ENCODE peak calls at places on chromosome 14, in four cellular contexts. K is NCI-H1436; Y is stimulated activated CD4-positive, alpha-beta T cell treated with anti-CD3 and anti-CD28 coated beads, Interleukin-15, amount 100 ng/mL, for 1 hour; C is KG1. A is an unnamed sample.

GRCh38 chr14:55448146-55448614 is 7.8 kb upstream of the TBPL2 start:
- DNase-seq in K (no peak), Y (no peak), C (no peak), A (no peak)

GRCh38 chr14:31070431-31070830 is 44.3 kb upstream of the STRN3 start:
- DNase-seq in K (no peak), Y (no peak), C (no peak), A (no peak)

GRCh38 chr14:63677891-63678379 is 36.3 kb upstream of the WDR89 start:
- DNase-seq in K (no peak), Y (no peak), C (no peak), A (no peak)

GRCh38 chr14:25132734-25133422 is 82.9 kb upstream of the STXBP6 start:
- DNase-seq in K (peak; percentile 49), Y (peak; percentile 7), C (peak; percentile 26), A (peak; percentile 23)

GRCh38 chr14:49461529-49462401 is 124.4 kb downstream of the RPS29 start:
- DNase-seq in K (peak; percentile 61), Y (no peak), C (peak; percentile 69), A (peak; percentile 52)

GRCh38 chr14:22531451-22532344 is 57.3 kb downstream of the DAD1 start:
- DNase-seq in K (no peak), Y (no peak), C (no peak), A (no peak)

GRCh38 chr14:45990252-45990651 is 661.3 kb downstream of the RPL10L start:
- DNase-seq in K (no peak), Y (no peak), C (no peak), A (no peak)

GRCh38 chr14:63418020-63418419 is 99.3 kb upstream of the GPHB5 start:
- DNase-seq in K (no peak), Y (no peak), C (no peak), A (no peak)

GRCh38 chr14:72682188-72682587 is 211.7 kb downstream of the DPF3 start:
- DNase-seq in K (no peak), Y (no peak), C (no peak), A (no peak)

GRCh38 chr14:68938515-68939423 is 40.3 kb downstream of the ACTN1 start:
- DNase-seq in K (no peak), Y (no peak), C (no peak), A (no peak)

GRCh38 chr14:62824086-62824485 is 221.2 kb downstream of the KCNH5 start:
- DNase-seq in K (no peak), Y (no peak), C (no peak), A (no peak)

GRCh38 chr14:102231476-102232347 is 73.3 kb downstream of the MOK start:
- DNase-seq in K (no peak), Y (no peak), C (no peak), A (no peak)

GRCh38 chr14:75229923-75230792 is 48.5 kb upstream of the FOS start:
- DNase-seq in K (peak; percentile 51), Y (no peak), C (no peak), A (peak; percentile 19)

GRCh38 chr14:34237098-34237497 is 224.9 kb downstream of the SPTSSA start:
- DNase-seq in K (no peak), Y (no peak), C (no peak), A (no peak)

GRCh38 chr14:52547027-52547426 is 5.3 kb downstream of the TXNDC16 start:
- DNase-seq in K (no peak), Y (no peak), C (no peak), A (no peak)

GRCh38 chr14:93085916-93086315 is 29.8 kb downstream of the ITPK1 start:
- DNase-seq in K (no peak), Y (no peak), C (no peak), A (no peak)

GRCh38 chr14:91899777-91900176 is 32.4 kb upstream of the TC2N start:
- DNase-seq in K (no peak), Y (no peak), C (no peak), A (no peak)

A was measured in activated T-cell treated with anti-CD3 and anti-CD28 coated beads for 4 hours.